ENCODE peak calls at places on chromosomes 11 and 22, in five cellular contexts. P is HepG2, G is H1, C is K562, J is GM12878. I is an unnamed sample.
A peak's percentile ranks its signal among the peaks of the same experiment; 100 is the strongest.

GRCh38 chr11:128518493-128519207 is 68.7 kb downstream of the ETS1 start:
- DNase-seq in P (no peak), G (no peak), C (no peak), J (no peak), I (no peak)

GRCh38 chr22:37089451-37089850 is 20.1 kb downstream of the TMPRSS6 start:
- DNase-seq in P (no peak), G (no peak), C (no peak), J (no peak), I (no peak)

GRCh38 chr11:19711911-19712280 is 741 bp upstream of the NAV2 start:
- DNase-seq in P (no peak), G (no peak), C (peak; percentile 6), J (no peak), I (no peak)

GRCh38 chr11:40280161-40281054 is 1179.0 kb downstream of the LRRC4C start:
- DNase-seq in P (no peak), G (no peak), C (no peak), J (no peak), I (no peak)

GRCh38 chr11:26914968-26915367 is 78.9 kb upstream of the FIBIN start:
- DNase-seq in P (no peak), G (no peak), C (no peak), J (peak; percentile 13), I (no peak)

GRCh38 chr11:117950999-117951961 is 22.1 kb upstream of the TMPRSS13 start:
- DNase-seq in P (no peak), G (peak; percentile 32), C (no peak), J (no peak), I (no peak)

GRCh38 chr22:32079110-32080089 is 36.3 kb downstream of the SLC5A1 start:
- DNase-seq in P (no peak), G (no peak), C (no peak), J (no peak), I (peak; percentile 41)

GRCh38 chr22:26651840-26652239 is 5.5 kb upstream of the MIAT start:
- DNase-seq in P (no peak), G (no peak), C (no peak), J (no peak), I (no peak)

GRCh38 chr11:130407978-130408377 is 20.4 kb downstream of the ADAMTS8 start:
- DNase-seq in P (no peak), G (no peak), C (no peak), J (no peak), I (peak; percentile 21)

GRCh38 chr11:114562166-114562916 is 2.7 kb upstream of the NXPE1 start:
- DNase-seq in P (no peak), G (no peak), C (no peak), J (no peak), I (no peak)

GRCh38 chr22:31750365-31751284 is 693 bp upstream of the PRR14L start:
- DNase-seq in P (no peak), G (no peak), C (no peak), J (no peak), I (no peak)

GRCh38 chr22:46452195-46453005 is 85.0 kb downstream of the CELSR1 start:
- DNase-seq in P (no peak), G (no peak), C (no peak), J (no peak), I (no peak)

GRCh38 chr11:20444537-20444936 is 57.0 kb downstream of the PRMT3 start:
- DNase-seq in P (no peak), G (no peak), C (no peak), J (no peak), I (no peak)

GRCh38 chr22:38849816-38850215 is 6.0 kb upstream of the NPTXR start:
- DNase-seq in P (no peak), G (no peak), C (no peak), J (no peak), I (no peak)

GRCh38 chr11:64925536-64926449 is 1.3 kb downstream of the PPP2R5B start:
- DNase-seq in P (no peak), G (no peak), C (peak; percentile 18), J (no peak), I (no peak)

GRCh38 chr11:7892059-7892699 is 38.9 kb downstream of the OR10A6 start:
- DNase-seq in P (no peak), G (no peak), C (no peak), J (no peak), I (no peak)

GRCh38 chr22:28181332-28181731 is 262.3 kb upstream of the PITPNB start:
- DNase-seq in P (no peak), G (no peak), C (no peak), J (no peak), I (no peak)

GRCh38 chr11:71461696-71462095 is 8.7 kb downstream of the NADSYN1 start:
- DNase-seq in P (no peak), G (no peak), C (no peak), J (no peak), I (no peak)

GRCh38 chr22:25420471-25420924 is 144.0 kb upstream of the GRK3 start:
- DNase-seq in P (no peak), G (no peak), C (no peak), J (no peak), I (no peak)

GRCh38 chr11:44536779-44537516 is 28.5 kb upstream of the CD82 start:
- DNase-seq in P (no peak), G (no peak), C (peak; percentile 56), J (no peak), I (no peak)

GRCh38 chr22:18929459-18929858 is 6.6 kb downstream of the PRODH start:
- DNase-seq in P (no peak), G (no peak), C (no peak), J (no peak), I (no peak)

GRCh38 chr22:37088750-37089408 is 20.6 kb downstream of the TMPRSS6 start:
- DNase-seq in P (no peak), G (no peak), C (no peak), J (no peak), I (no peak)

GRCh38 chr11:101863361-101863760 is 51.4 kb upstream of the CEP126 start:
- DNase-seq in P (no peak), G (no peak), C (no peak), J (no peak), I (no peak)

GRCh38 chr11:119298726-119299125 is 18.2 kb downstream of the MCAM start:
- DNase-seq in P (no peak), G (no peak), C (no peak), J (no peak), I (no peak)

GRCh38 chr22:38941488-38941987 is 15.9 kb upstream of the APOBEC3A start:
- DNase-seq in P (no peak), G (no peak), C (no peak), J (peak; percentile 88), I (no peak)

GRCh38 chr11:8709002-8709672 is 26.5 kb downstream of the RPL27A start:
- DNase-seq in P (no peak), G (no peak), C (no peak), J (no peak), I (no peak)

GRCh38 chr22:24482586-24482985 is 12.5 kb upstream of the UPB1 start:
- DNase-seq in P (no peak), G (no peak), C (no peak), J (no peak), I (no peak)

GRCh38 chr11:60363542-60364525 is 14.5 kb upstream of the MS4A7 start:
- DNase-seq in P (peak; percentile 58), G (peak; percentile 77), C (peak; percentile 47), J (peak; percentile 88), I (peak; percentile 42)

GRCh38 chr11:67273260-67273990 is 7.2 kb downstream of the GRK2 start:
- DNase-seq in P (no peak), G (no peak), C (no peak), J (no peak), I (no peak)

GRCh38 chr11:114059278-114059983 is at the start of gene ZBTB16:
- DNase-seq in P (no peak), G (peak; percentile 82), C (no peak), J (no peak), I (no peak)

GRCh38 chr11:102268083-102268984 is 49.0 kb upstream of the BIRC3 start:
- DNase-seq in P (peak; percentile 79), G (peak; percentile 88), C (peak; percentile 96), J (peak; percentile 17), I (peak; percentile 92)

GRCh38 chr22:21866821-21867527 is 471 bp downstream of the MAPK1 start:
- DNase-seq in P (no peak), G (peak; percentile 61), C (peak; percentile 88), J (no peak), I (no peak)

DNA sequence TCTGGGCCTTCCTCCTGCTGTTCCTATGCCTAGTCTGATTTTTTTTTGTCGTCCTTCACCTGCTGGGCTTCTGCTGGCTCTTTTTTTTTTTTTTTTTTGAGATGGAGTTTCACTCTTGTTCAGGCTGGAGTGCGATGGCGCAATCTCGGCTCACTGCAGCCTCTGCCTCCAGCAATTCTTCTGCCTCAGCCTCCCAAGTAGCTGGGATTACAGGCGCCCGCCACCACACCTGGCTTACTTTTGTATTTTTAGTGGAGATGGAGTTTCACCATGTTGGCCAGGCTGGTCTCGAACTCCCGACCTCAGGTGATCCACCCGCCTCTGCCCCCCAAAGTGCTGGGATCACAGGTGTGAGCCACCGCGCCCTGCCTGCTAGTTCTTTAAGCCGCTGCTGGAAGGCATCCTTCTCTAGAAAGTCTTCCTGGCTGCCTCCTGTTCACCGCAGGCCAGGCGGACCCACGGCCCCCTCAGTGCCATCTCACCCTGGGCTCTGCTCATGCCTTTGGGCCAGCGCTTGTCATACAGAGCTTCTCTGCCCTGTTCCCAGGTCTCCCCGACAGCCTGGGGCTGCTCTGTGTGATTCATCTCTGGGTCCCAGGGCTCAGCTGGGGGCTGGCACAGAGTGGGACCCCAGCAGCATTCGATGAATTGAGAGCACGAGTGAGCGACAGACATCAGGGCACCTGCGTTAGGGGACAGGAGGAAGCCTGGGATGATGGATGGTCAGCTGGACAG is 23.6 kb upstream of the PRR5 start:
- DNase-seq in P (no peak), G (no peak), C (no peak), J (no peak), I (no peak)
- H3K4me2 ChIP-seq in P (peak overlapping the region; percentile 93), G (no peak overlapping the region), C (peak overlapping the region; percentile 96), J (no peak overlapping the region), I (no peak overlapping the region)

GRCh38 chr22:20439928-20440575 is 2.4 kb upstream of the SCARF2 start:
- DNase-seq in P (no peak), G (no peak), C (no peak), J (no peak), I (no peak)
- TF ChIP-seq MAX in P (no peak), G (no peak), C (peak; percentile 41), J (no peak), I (no peak)

DNA sequence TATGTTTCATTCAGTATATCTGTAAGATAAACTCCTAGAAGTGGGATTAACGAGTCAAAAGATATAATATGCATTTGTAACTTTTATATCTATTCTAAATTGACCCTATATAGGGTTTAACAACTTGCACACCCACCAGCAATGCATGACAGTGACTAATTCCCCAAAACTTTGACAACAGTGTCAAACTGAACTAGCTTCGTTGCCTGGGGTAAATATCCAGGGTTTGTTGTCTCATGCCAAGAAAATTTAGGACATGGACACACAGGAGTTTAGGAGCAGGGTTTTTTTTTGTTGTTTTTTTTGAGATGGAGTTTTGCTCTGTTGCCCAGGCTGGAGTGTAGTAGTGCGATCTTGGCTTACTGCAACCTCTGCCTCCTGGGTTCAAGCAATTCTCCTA is 5.1 kb downstream of the SNU13 start:
- DNase-seq in P (no peak), G (no peak), C (no peak), J (no peak), I (no peak)
- TF ChIP-seq ZNF274 in P (no peak), G (no peak), C (no peak), J (no peak), I (no peak)

DNA sequence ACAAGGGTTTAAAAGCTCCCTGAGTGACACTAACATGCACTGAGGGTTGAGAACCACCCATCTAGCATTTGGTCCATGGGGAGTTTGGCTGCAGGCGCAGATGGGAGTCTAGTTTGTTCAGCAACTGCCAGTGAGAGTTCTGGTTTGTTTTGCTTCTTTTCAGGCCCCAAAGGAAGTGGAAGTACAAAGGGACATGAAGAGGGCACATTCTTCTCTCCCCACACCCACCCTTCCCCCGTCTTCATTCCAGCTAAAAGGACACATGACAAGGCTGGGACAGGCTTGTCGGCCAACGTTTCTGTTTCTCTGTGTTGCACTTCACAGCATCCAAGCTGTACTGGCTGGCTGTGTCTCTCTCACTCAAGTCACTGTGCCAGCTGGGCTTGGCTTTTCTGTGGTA is 8.2 kb upstream of the ENDOD1 start:
- DNase-seq in P (no peak), G (no peak), C (no peak), J (no peak), I (no peak)
- H3K4me2 ChIP-seq in P (no peak overlapping the region), G (no peak overlapping the region), C (no peak overlapping the region), J (no peak overlapping the region), I (peak overlapping the region; percentile 12)

I was measured in HCT116.